ENCODE peak calls at places on chromosomes 5 and 9, in eight cellular contexts. W, S, E, F, L, N, C and T are unnamed samples.

GRCh38 chr5:159786901-159787691 is 129.2 kb upstream of the ADRA1B start:
- DNase-seq in W (no peak), S (no peak), E (no peak), F (no peak), L (no peak), N (no peak), C (no peak), T (no peak)

GRCh38 chr9:109098221-109098959 is 21.4 kb downstream of the TMEM245 start:
- DNase-seq in W (peak), S (no peak), E (peak), F (no peak), L (no peak), N (no peak), C (peak), T (no peak)

GRCh38 chr9:132506907-132507669 is 75.3 kb upstream of the BARHL1 start:
- DNase-seq in W (no peak), S (no peak), E (no peak), F (no peak), L (no peak), N (no peak), C (no peak), T (no peak)

GRCh38 chr5:130102375-130102774 is 198.1 kb downstream of the CHSY3 start:
- DNase-seq in W (no peak), S (no peak), E (peak), F (no peak), L (no peak), N (no peak), C (no peak), T (no peak)

GRCh38 chr9:113990570-113990907 is 87.6 kb downstream of the AMBP start:
- DNase-seq in W (no peak), S (no peak), E (no peak), F (no peak), L (no peak), N (no peak), C (no peak), T (no peak)

GRCh38 chr5:10607666-10608442 is 44.0 kb downstream of the ANKRD33B start:
- DNase-seq in W (no peak), S (no peak), E (peak), F (no peak), L (no peak), N (no peak), C (no peak), T (no peak)

GRCh38 chr5:127320032-127320945 is 29.7 kb downstream of the MEGF10 start:
- DNase-seq in W (no peak), S (no peak), E (no peak), F (peak), L (no peak), N (no peak), C (no peak), T (no peak)

GRCh38 chr9:85004818-85005413 is 335.4 kb downstream of the NTRK2 start:
- DNase-seq in W (no peak), S (no peak), E (no peak), F (no peak), L (no peak), N (no peak), C (no peak), T (no peak)

GRCh38 chr9:10366171-10366779 is 246.5 kb downstream of the PTPRD start:
- DNase-seq in W (no peak), S (no peak), E (peak), F (peak), L (no peak), N (no peak), C (no peak), T (peak)

GRCh38 chr5:52710972-52711596 is 76.6 kb upstream of the ITGA1 start:
- DNase-seq in W (no peak), S (no peak), E (no peak), F (no peak), L (no peak), N (no peak), C (no peak), T (no peak)

GRCh38 chr5:139655727-139656271 is 7.7 kb downstream of the CXXC5 start:
- DNase-seq in W (no peak), S (no peak), E (peak), F (no peak), L (no peak), N (no peak), C (no peak), T (no peak)

GRCh38 chr5:109558364-109558763 is 131.4 kb upstream of the MAN2A1 start:
- DNase-seq in W (no peak), S (no peak), E (no peak), F (no peak), L (no peak), N (no peak), C (no peak), T (no peak)

GRCh38 chr5:135230326-135230925 is 168.6 kb downstream of the MACROH2A1 start:
- DNase-seq in W (no peak), S (no peak), E (no peak), F (no peak), L (no peak), N (no peak), C (peak), T (no peak)

GRCh38 chr9:2418619-2419018 is 203.0 kb upstream of the VLDLR start:
- DNase-seq in W (no peak), S (no peak), E (peak), F (no peak), L (no peak), N (no peak), C (no peak), T (peak)

GRCh38 chr5:146448783-146449519 is 1.8 kb downstream of the TCERG1 start:
- DNase-seq in W (no peak), S (no peak), E (no peak), F (no peak), L (no peak), N (no peak), C (no peak), T (no peak)

GRCh38 chr5:163460562-163461176 is at the start of gene HMMR:
- DNase-seq in W (peak), S (no peak), E (peak), F (no peak), L (no peak), N (peak), C (no peak), T (no peak)

GRCh38 chr5:172903790-172904189 is 55.4 kb upstream of the RPL26L1 start:
- DNase-seq in W (peak), S (no peak), E (no peak), F (peak), L (no peak), N (no peak), C (no peak), T (peak)

GRCh38 chr5:168041583-168041982 is 249.9 kb upstream of the WWC1 start:
- DNase-seq in W (no peak), S (no peak), E (no peak), F (no peak), L (no peak), N (no peak), C (no peak), T (no peak)

GRCh38 chr5:7856855-7857254 is 5.9 kb upstream of the CFAP90 start:
- DNase-seq in W (no peak), S (no peak), E (peak), F (peak), L (no peak), N (no peak), C (peak), T (no peak)

GRCh38 chr5:9780501-9780900 is 150.3 kb upstream of the TAS2R1 start:
- DNase-seq in W (peak), S (no peak), E (no peak), F (no peak), L (no peak), N (no peak), C (no peak), T (no peak)

GRCh38 chr9:96136992-96137665 is 164.8 kb downstream of the HSD17B3 start:
- DNase-seq in W (no peak), S (no peak), E (no peak), F (no peak), L (no peak), N (no peak), C (peak), T (no peak)

GRCh38 chr5:165617491-165617890 is 2112.1 kb downstream of the MAT2B start:
- DNase-seq in W (no peak), S (no peak), E (no peak), F (no peak), L (no peak), N (no peak), C (no peak), T (no peak)

GRCh38 chr5:88979244-88979643 is 96.3 kb upstream of the MEF2C start:
- DNase-seq in W (no peak), S (no peak), E (no peak), F (no peak), L (no peak), N (no peak), C (no peak), T (peak)

GRCh38 chr5:1651971-1652872 is 128.5 kb upstream of the LPCAT1 start:
- DNase-seq in W (no peak), S (no peak), E (no peak), F (no peak), L (no peak), N (no peak), C (no peak), T (no peak)

GRCh38 chr9:109482391-109482916 is 15.7 kb downstream of the PTPN3 start:
- DNase-seq in W (no peak), S (no peak), E (no peak), F (no peak), L (no peak), N (no peak), C (no peak), T (no peak)

GRCh38 chr5:140480310-140481014 is 67.0 kb upstream of the EIF4EBP3 start:
- DNase-seq in W (no peak), S (no peak), E (no peak), F (no peak), L (no peak), N (no peak), C (no peak), T (no peak)

GRCh38 chr5:43773032-43773830 is 170.3 kb downstream of the NNT start:
- DNase-seq in W (peak), S (no peak), E (no peak), F (no peak), L (no peak), N (no peak), C (no peak), T (peak)

GRCh38 chr5:139494256-139494655 is 11.7 kb upstream of the STING1 start:
- DNase-seq in W (no peak), S (no peak), E (no peak), F (no peak), L (no peak), N (no peak), C (no peak), T (no peak)

GRCh38 chr9:32348289-32348688 is 36.2 kb upstream of the ACO1 start:
- DNase-seq in W (no peak), S (no peak), E (no peak), F (no peak), L (no peak), N (no peak), C (no peak), T (no peak)

GRCh38 chr5:123554601-123555000 is 42.6 kb downstream of the CSNK1G3 start:
- DNase-seq in W (no peak), S (no peak), E (no peak), F (no peak), L (no peak), N (no peak), C (no peak), T (no peak)

GRCh38 chr5:129904667-129905466 is 602 bp downstream of the CHSY3 start:
- DNase-seq in W (no peak), S (no peak), E (no peak), F (peak), L (no peak), N (peak), C (no peak), T (no peak)

GRCh38 chr9:76987594-76988200 is 31.8 kb upstream of the FOXB2 start:
- DNase-seq in W (no peak), S (no peak), E (peak), F (peak), L (no peak), N (no peak), C (peak), T (no peak)

GRCh38 chr9:88460583-88461332 is 72.5 kb downstream of the SPIN1 start:
- DNase-seq in W (no peak), S (no peak), E (peak), F (no peak), L (peak), N (no peak), C (no peak), T (no peak)

GRCh38 chr9:95433096-95433852 is 83.5 kb downstream of the PTCH1 start:
- DNase-seq in W (no peak), S (no peak), E (no peak), F (no peak), L (no peak), N (no peak), C (no peak), T (peak)